ENCODE peak calls at places on chromosomes 6 and 20, in nine cellular contexts. B is uterus, V is progenitor cell of endocrine pancreas, U is Calu3, P is dorsolateral prefrontal cortex, Q is brain microvascular endothelial cell, K is left lung, N is epithelial cell of esophagus, J is esophagus squamous epithelium. Z is an unnamed sample.

GRCh38 chr6:105109955-105110650 is 69.7 kb downstream of the POPDC3 start:
- DNase-seq in V (no peak), K (no peak), Q (no peak), B (no peak), J (no peak), N (no peak), U (no peak), P (no peak), Z (no peak)

GRCh38 chr6:37029249-37029959 is 23.9 kb downstream of the FGD2 start:
- DNase-seq in K (peak; percentile 89), P (peak; percentile 59), V (peak; percentile 51), N (peak; percentile 76), J (no peak), U (peak; percentile 89), B (peak; percentile 74), Q (peak; percentile 81), Z (peak; percentile 56)

GRCh38 chr20:57381596-57382503 is 9.3 kb upstream of the RBM38 start:
- DNase-seq in U (peak; percentile 91), V (peak; percentile 73), K (peak; percentile 77), J (no peak), Q (peak; percentile 72), B (peak; percentile 83), N (peak; percentile 71), P (peak; percentile 88), Z (peak; percentile 80)

GRCh38 chr6:143592335-143592734 is 80.8 kb upstream of the FUCA2 start:
- DNase-seq in V (no peak), Q (no peak), U (no peak), K (no peak), P (no peak), N (peak; percentile 34), J (no peak), B (no peak), Z (no peak)

GRCh38 chr6:47366335-47366879 is 56.7 kb upstream of the TNFRSF21 start:
- DNase-seq in V (no peak), P (no peak), K (no peak), N (peak; percentile 8), U (no peak), B (no peak), J (no peak), Q (no peak), Z (no peak)

GRCh38 chr6:12203001-12203400 is 87.2 kb upstream of the EDN1 start:
- DNase-seq in P (no peak), J (no peak), U (peak; percentile 24), K (no peak), B (no peak), N (no peak), V (peak; percentile 14), Q (peak; percentile 73), Z (no peak)

GRCh38 chr20:1415667-1416468 is 23.0 kb upstream of the FKBP1A start:
- DNase-seq in J (no peak), P (no peak), V (no peak), N (peak; percentile 99), U (peak; percentile 72), K (peak; percentile 57), Q (peak; percentile 93), B (no peak), Z (no peak)

GRCh38 chr20:41830702-41831101 is 212.5 kb upstream of the CHD6 start:
- DNase-seq in Q (no peak), U (no peak), B (no peak), V (no peak), K (no peak), P (no peak), J (no peak), N (no peak), Z (no peak)

GRCh38 chr20:62742550-62742949 is 33.9 kb downstream of the NTSR1 start:
- DNase-seq in U (no peak), N (no peak), P (no peak), J (no peak), B (no peak), Q (no peak), K (peak; percentile 15), V (no peak), Z (no peak)

GRCh38 chr6:3516094-3516493 is 59.2 kb upstream of the SLC22A23 start:
- DNase-seq in K (no peak), Q (no peak), B (no peak), N (peak; percentile 33), P (no peak), V (no peak), J (no peak), U (no peak), Z (no peak)

GRCh38 chr6:134529921-134530320 is 212.0 kb upstream of the SGK1 start:
- DNase-seq in V (no peak), U (no peak), P (no peak), N (peak; percentile 68), J (no peak), B (no peak), K (no peak), Q (no peak), Z (no peak)

GRCh38 chr6:64012351-64013060 is 376.9 kb downstream of the PHF3 start:
- DNase-seq in P (no peak), B (no peak), J (no peak), U (peak; percentile 44), Q (peak; percentile 2), V (no peak), N (peak; percentile 75), K (no peak), Z (no peak)

GRCh38 chr6:72616406-72617015 is 5.4 kb upstream of the KCNQ5 start:
- DNase-seq in K (no peak), P (no peak), J (no peak), B (no peak), Q (no peak), N (peak; percentile 54), U (no peak), V (no peak), Z (no peak)

GRCh38 chr6:51753635-51754034 is 333.8 kb downstream of the PKHD1 start:
- DNase-seq in P (no peak), K (no peak), U (peak; percentile 11), V (peak; percentile 16), J (no peak), B (no peak), N (peak; percentile 48), Q (no peak), Z (no peak)
- TF ChIP-seq CTCF in P (peak; percentile 15), K (no peak), U (peak; percentile 32), V (peak; percentile 70), J (peak; percentile 27), B (no peak), N (peak; percentile 68), Q (no peak), Z (no peak)

GRCh38 chr6:76697585-76697984 is 625.1 kb upstream of the IMPG1 start:
- DNase-seq in Q (peak; percentile 39), N (peak; percentile 34), K (no peak), U (no peak), B (no peak), V (no peak), J (no peak), P (no peak), Z (no peak)
- TF ChIP-seq CTCF in Q (peak; percentile 48), N (no peak), K (no peak), U (no peak), B (no peak), V (no peak), J (no peak), P (peak; percentile 17), Z (no peak)

GRCh38 chr6:52065621-52066020 is 21.8 kb downstream of the PKHD1 start:
- DNase-seq in K (no peak), B (no peak), J (no peak), Q (no peak), P (no peak), V (no peak), U (peak; percentile 52), N (peak; percentile 89), Z (no peak)

GRCh38 chr6:52061481-52061880 is 25.9 kb downstream of the PKHD1 start:
- DNase-seq in P (no peak), Q (no peak), U (no peak), K (no peak), J (no peak), N (no peak), V (no peak), B (no peak), Z (no peak)

GRCh38 chr6:52059821-52060220 is 27.6 kb downstream of the PKHD1 start:
- DNase-seq in J (no peak), N (no peak), B (no peak), U (no peak), Q (no peak), V (no peak), K (no peak), P (no peak), Z (no peak)

DNA sequence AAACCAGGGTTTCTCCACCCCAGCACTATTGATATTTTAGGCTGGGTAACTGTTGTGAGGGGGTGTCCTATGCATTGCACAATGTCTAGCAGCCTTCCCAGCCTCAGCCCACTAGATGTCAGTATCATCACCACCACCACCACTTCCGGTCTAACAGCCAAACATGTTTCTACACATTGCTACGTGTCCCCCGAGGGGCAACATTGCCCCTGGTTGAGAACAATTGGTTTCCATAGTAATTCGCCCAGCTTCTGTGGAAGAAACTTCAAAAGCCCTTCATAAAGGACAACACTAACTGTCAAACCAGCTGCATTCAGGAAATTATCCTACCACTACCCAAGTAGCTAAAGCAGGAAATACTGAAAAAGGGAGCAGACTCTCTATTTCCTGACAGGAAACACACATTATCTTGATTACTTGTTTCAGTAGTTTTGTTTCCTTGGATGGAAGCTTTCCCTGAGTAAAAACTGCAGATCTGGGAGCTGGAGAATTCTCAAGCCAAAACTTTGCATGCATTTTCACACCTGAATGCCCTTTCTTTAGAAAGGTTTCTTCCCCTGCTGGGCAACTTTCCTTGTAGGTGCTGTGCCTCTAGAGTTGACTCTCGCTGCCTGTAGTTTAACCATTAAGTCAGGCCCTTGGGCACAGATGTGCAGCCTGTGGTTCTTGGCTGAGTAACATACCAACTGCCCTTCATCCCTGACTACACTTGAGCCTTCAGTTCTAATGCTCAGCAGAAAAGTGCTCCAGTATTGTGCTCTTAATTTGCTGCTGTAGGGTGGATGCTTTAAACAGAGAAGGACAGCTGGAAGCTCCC is 23.6 kb downstream of the PKHD1 start:
- DNase-seq in K (no peak), B (no peak), Q (peak; percentile 11), P (no peak), U (peak; percentile 48), J (no peak), V (no peak), N (peak; percentile 65), Z (peak; percentile 44)
- TF ChIP-seq CTCF in K (peak; percentile 35), B (no peak), Q (peak; percentile 65), P (peak; percentile 49), U (peak; percentile 10), J (peak; percentile 36), V (peak; percentile 60), N (peak; percentile 56), Z (peak; percentile 57)

GRCh38 chr20:44734938-44735337 is 10.7 kb upstream of the KCNK15 start:
- DNase-seq in B (no peak), K (no peak), U (peak; percentile 55), N (peak; percentile 71), Q (peak; percentile 33), V (no peak), J (no peak), P (no peak), Z (no peak)
- TF ChIP-seq CTCF in B (no peak), K (peak; percentile 21), U (peak; percentile 41), N (peak; percentile 49), Q (peak; percentile 34), V (peak; percentile 22), J (peak; percentile 15), P (no peak), Z (no peak)

Z was measured in natural killer cell.